ENCODE peak calls at places on chromosomes 2 and 18, in nine cellular contexts. H, D, G, S, Y, X, P, J and Z are unnamed samples.

GRCh38 chr2:55511508-55512124 is 7.9 kb upstream of the CFAP36 start:
- DNase-seq in S (peak; percentile 73), J (no peak), P (no peak), G (peak; percentile 65), X (no peak), D (no peak), Y (peak; percentile 6), H (peak; percentile 58), Z (peak; percentile 64)

GRCh38 chr18:75305984-75306383 is 95.4 kb downstream of the TSHZ1 start:
- DNase-seq in D (no peak), G (no peak), X (no peak), S (no peak), H (no peak), J (no peak), P (no peak), Y (no peak), Z (no peak)

GRCh38 chr2:136121511-136121910 is 3.6 kb upstream of the CXCR4 start:
- DNase-seq in H (no peak), G (no peak), J (no peak), D (no peak), X (no peak), S (no peak), P (no peak), Y (no peak), Z (no peak)

GRCh38 chr2:39913648-39914456 is 134.8 kb upstream of the THUMPD2 start:
- DNase-seq in S (peak; percentile 88), H (peak; percentile 77), G (peak; percentile 85), D (peak; percentile 26), X (no peak), P (no peak), Y (peak; percentile 56), J (no peak), Z (peak; percentile 70)

GRCh38 chr2:161556440-161556839 is 67.8 kb upstream of the SLC4A10 start:
- DNase-seq in X (no peak), H (no peak), P (no peak), Y (no peak), S (peak; percentile 44), D (no peak), G (peak; percentile 20), J (no peak), Z (no peak)

GRCh38 chr2:11775384-11775783 is 29.0 kb downstream of the LPIN1 start:
- DNase-seq in G (peak; percentile 78), D (no peak), X (no peak), P (no peak), Y (no peak), J (no peak), H (no peak), S (no peak), Z (peak; percentile 25)

GRCh38 chr2:62412347-62412742 is 93.7 kb downstream of the TMEM17 start:
- DNase-seq in X (no peak), S (peak; percentile 65), P (no peak), D (no peak), J (no peak), Y (no peak), H (peak; percentile 68), G (peak; percentile 13), Z (peak; percentile 33)

GRCh38 chr2:170380267-170380666 is 202.3 kb downstream of the MYO3B start:
- DNase-seq in Y (no peak), X (no peak), G (no peak), P (no peak), S (peak; percentile 60), H (no peak), J (no peak), D (no peak), Z (no peak)

GRCh38 chr2:238940806-238941205 is 92.9 kb downstream of the TWIST2 start:
- DNase-seq in H (no peak), X (no peak), P (no peak), D (no peak), G (no peak), J (no peak), Y (no peak), S (no peak), Z (no peak)

GRCh38 chr2:207394203-207394741 is 135.5 kb upstream of the CREB1 start:
- DNase-seq in D (no peak), P (no peak), J (no peak), X (no peak), Y (no peak), G (peak; percentile 78), H (peak; percentile 87), S (peak; percentile 55), Z (peak; percentile 75)

GRCh38 chr18:58058720-58059119 is 14.7 kb downstream of the NEDD4L start:
- DNase-seq in D (no peak), G (peak; percentile 10), X (no peak), Y (no peak), S (peak; percentile 67), P (no peak), H (peak; percentile 43), J (no peak), Z (peak; percentile 69)

GRCh38 chr2:97736185-97736584 is 22.8 kb downstream of the ZAP70 start:
- DNase-seq in P (peak; percentile 26), D (no peak), G (no peak), H (no peak), J (no peak), Y (no peak), X (no peak), S (no peak), Z (no peak)

GRCh38 chr18:7987284-7987976 is 420.3 kb downstream of the PTPRM start:
- DNase-seq in P (no peak), D (no peak), J (no peak), Y (no peak), G (peak; percentile 82), X (no peak), H (peak; percentile 46), S (peak; percentile 59), Z (peak; percentile 43)

GRCh38 chr2:53594586-53594918 is 173.1 kb upstream of the CHAC2 start:
- DNase-seq in S (no peak), H (no peak), Y (no peak), J (no peak), X (no peak), D (no peak), P (no peak), G (peak; percentile 10), Z (no peak)

GRCh38 chr2:6865346-6866238 is at the start of gene CMPK2:
- DNase-seq in G (peak; percentile 68), Y (peak; percentile 16), D (peak; percentile 76), J (no peak), H (peak; percentile 19), P (peak; percentile 69), X (peak; percentile 59), S (peak; percentile 67), Z (peak; percentile 69)

GRCh38 chr2:196555161-196555560 is 84.4 kb upstream of the CCDC150 start:
- DNase-seq in X (no peak), G (no peak), H (no peak), D (no peak), J (no peak), Y (no peak), P (no peak), S (no peak), Z (no peak)

GRCh38 chr2:124267821-124268220 is 242.7 kb downstream of the CNTNAP5 start:
- DNase-seq in H (no peak), J (no peak), P (no peak), X (no peak), G (no peak), S (no peak), D (no peak), Y (no peak), Z (no peak)

GRCh38 chr18:62331581-62332436 is 6.7 kb downstream of the TNFRSF11A start:
- DNase-seq in X (no peak), P (no peak), J (no peak), Y (peak; percentile 19), H (no peak), G (no peak), S (peak; percentile 43), D (peak; percentile 49), Z (no peak)

GRCh38 chr18:61435064-61435652 is 101.9 kb downstream of the CDH20 start:
- DNase-seq in X (no peak), H (peak; percentile 35), S (peak; percentile 36), D (no peak), Y (peak; percentile 14), P (no peak), J (no peak), G (peak; percentile 23), Z (peak; percentile 31)

GRCh38 chr2:64230540-64230939 is 86.3 kb upstream of the PELI1 start:
- DNase-seq in G (peak; percentile 9), X (no peak), Y (no peak), S (no peak), J (no peak), H (no peak), P (no peak), D (no peak), Z (peak; percentile 19)

GRCh38 chr18:61413388-61413787 is 80.2 kb downstream of the CDH20 start:
- DNase-seq in Y (no peak), P (no peak), D (no peak), X (no peak), J (no peak), S (no peak), G (no peak), H (no peak), Z (no peak)

GRCh38 chr2:189446780-189447179 is 5.5 kb downstream of the WDR75 start:
- DNase-seq in P (no peak), H (peak; percentile 72), G (no peak), D (no peak), J (no peak), X (no peak), Y (no peak), S (no peak), Z (no peak)

GRCh38 chr2:57842531-57842930 is 204.1 kb upstream of the VRK2 start:
- DNase-seq in S (peak; percentile 71), X (no peak), Y (no peak), J (no peak), G (peak; percentile 27), D (no peak), P (no peak), H (peak; percentile 43), Z (peak; percentile 56)

GRCh38 chr2:25063876-25064660 is 22.2 kb downstream of the EFR3B start:
- DNase-seq in H (no peak), D (no peak), J (no peak), Y (no peak), G (peak; percentile 56), P (no peak), X (no peak), S (peak; percentile 29), Z (no peak)

GRCh38 chr2:3644891-3645605 is 13.0 kb upstream of the ALLC start:
- DNase-seq in P (no peak), H (no peak), D (no peak), J (peak; percentile 29), X (no peak), G (no peak), S (no peak), Y (no peak), Z (no peak)

GRCh38 chr2:42922790-42923631 is 130.6 kb upstream of the HAAO start:
- DNase-seq in P (no peak), H (peak; percentile 71), X (no peak), G (peak; percentile 98), S (no peak), D (no peak), Y (no peak), J (no peak), Z (peak; percentile 87)

GRCh38 chr2:133658020-133658903 is 90.0 kb upstream of the NCKAP5 start:
- DNase-seq in D (no peak), P (no peak), Y (no peak), G (no peak), J (no peak), X (no peak), S (peak; percentile 19), H (peak; percentile 10), Z (peak; percentile 83)

GRCh38 chr2:84875213-84875560 is 5.7 kb downstream of the TRABD2A start:
- DNase-seq in G (peak; percentile 7), X (no peak), H (no peak), P (no peak), J (no peak), Y (no peak), S (no peak), D (no peak), Z (no peak)

GRCh38 chr2:63051795-63052333 is 1.2 kb downstream of the OTX1 start:
- DNase-seq in H (no peak), P (no peak), X (no peak), J (no peak), Y (no peak), D (no peak), S (no peak), G (no peak), Z (no peak)

GRCh38 chr18:51391731-51392130 is 194.2 kb upstream of the MEX3C start:
- DNase-seq in G (no peak), S (no peak), J (no peak), X (no peak), H (no peak), P (no peak), D (no peak), Y (no peak), Z (no peak)

GRCh38 chr2:26901326-26902183 is 53.6 kb downstream of the DPYSL5 start:
- DNase-seq in G (no peak), J (no peak), Y (no peak), D (no peak), P (no peak), S (no peak), X (no peak), H (no peak), Z (no peak)